ENCODE peak calls at places on chromosomes 6 and 20, in ten cellular contexts. Y is A549, A is astrocyte, W is brain microvascular endothelial cell, H is left lung, M is heart left ventricle, Z is sigmoid colon, R is IMR-90, J is fibroblast of the aortic adventitia, E is tibial nerve. F is an unnamed sample.

GRCh38 chr20:35303735-35304431 is 11.7 kb upstream of the FAM83C start:
- DNase-seq in Y (peak), A (peak), W (peak), H (no peak), M (peak), Z (peak), R (peak), J (peak), E (peak), F (no peak)

GRCh38 chr6:26501482-26501986 is 1.4 kb downstream of the BTN1A1 start:
- DNase-seq in Y (no peak), A (peak), W (no peak), H (peak), M (peak), Z (peak), R (peak), J (peak), E (no peak), F (no peak)

GRCh38 chr20:16392346-16392745 is 180.9 kb downstream of the KIF16B start:
- DNase-seq in Y (no peak), A (no peak), W (no peak), H (no peak), M (no peak), Z (no peak), R (no peak), J (no peak), E (no peak), F (no peak)

GRCh38 chr6:73942581-73942980 is 246.6 kb downstream of the CD109 start:
- DNase-seq in Y (no peak), A (peak), W (peak), H (no peak), M (no peak), Z (no peak), R (peak), J (peak), E (no peak), F (no peak)

GRCh38 chr6:22737331-22737730 is 168.0 kb downstream of the HDGFL1 start:
- DNase-seq in Y (no peak), A (peak), W (peak), H (no peak), M (peak), Z (peak), R (peak), J (peak), E (no peak), F (peak)

GRCh38 chr6:158468666-158469065 is 91.2 kb upstream of the TMEM181 start:
- DNase-seq in Y (no peak), A (no peak), W (no peak), H (no peak), M (no peak), Z (no peak), R (no peak), J (no peak), E (no peak), F (no peak)

GRCh38 chr6:89834884-89835792 is 5.5 kb downstream of the CASP8AP2 start:
- DNase-seq in Y (no peak), A (peak), W (no peak), H (no peak), M (no peak), Z (no peak), R (peak), J (no peak), E (no peak), F (no peak)

GRCh38 chr20:14716251-14716650 is 378.8 kb upstream of the FLRT3 start:
- DNase-seq in Y (no peak), A (no peak), W (no peak), H (no peak), M (no peak), Z (no peak), R (no peak), J (no peak), E (no peak), F (no peak)

GRCh38 chr20:24684421-24684871 is 215.0 kb downstream of the SYNDIG1 start:
- DNase-seq in Y (no peak), A (no peak), W (no peak), H (no peak), M (no peak), Z (peak), R (no peak), J (no peak), E (no peak), F (no peak)

GRCh38 chr6:21586760-21587181 is 6.8 kb upstream of the SOX4 start:
- DNase-seq in Y (no peak), A (no peak), W (no peak), H (no peak), M (no peak), Z (no peak), R (no peak), J (no peak), E (peak), F (no peak)

GRCh38 chr20:59777814-59778575 is 155.4 kb downstream of the SYCP2 start:
- DNase-seq in Y (no peak), A (no peak), W (no peak), H (no peak), M (no peak), Z (peak), R (no peak), J (no peak), E (no peak), F (no peak)

GRCh38 chr6:42396720-42397119 is 55.0 kb downstream of the TRERF1 start:
- DNase-seq in Y (no peak), A (no peak), W (no peak), H (no peak), M (no peak), Z (no peak), R (no peak), J (no peak), E (no peak), F (no peak)

GRCh38 chr20:18639501-18639979 is 51.7 kb downstream of the DTD1 start:
- DNase-seq in Y (no peak), A (no peak), W (no peak), H (no peak), M (no peak), Z (peak), R (no peak), J (no peak), E (no peak), F (no peak)

GRCh38 chr6:139603554-139603953 is 229.1 kb upstream of the CITED2 start:
- DNase-seq in Y (no peak), A (no peak), W (no peak), H (no peak), M (no peak), Z (no peak), R (peak), J (no peak), E (no peak), F (no peak)

GRCh38 chr6:148888853-148889252 is 142.0 kb downstream of the UST start:
- DNase-seq in Y (no peak), A (peak), W (no peak), H (no peak), M (no peak), Z (no peak), R (peak), J (peak), E (no peak), F (peak)

GRCh38 chr6:6696867-6697531 is 108.5 kb downstream of the LY86 start:
- DNase-seq in Y (peak), A (peak), W (peak), H (peak), M (peak), Z (no peak), R (peak), J (peak), E (no peak), F (no peak)

GRCh38 chr20:7113577-7114466 is 346.3 kb downstream of the BMP2 start:
- DNase-seq in Y (peak), A (peak), W (peak), H (no peak), M (peak), Z (no peak), R (peak), J (peak), E (no peak), F (no peak)

GRCh38 chr20:58883243-58883691 is 30.8 kb downstream of the GNAS start:
- DNase-seq in Y (no peak), A (peak), W (no peak), H (no peak), M (no peak), Z (no peak), R (no peak), J (no peak), E (no peak), F (no peak)

GRCh38 chr20:4521170-4521968 is 200.3 kb upstream of the PRND start:
- DNase-seq in Y (no peak), A (no peak), W (no peak), H (no peak), M (no peak), Z (no peak), R (no peak), J (no peak), E (no peak), F (no peak)

GRCh38 chr6:150327117-150327774 is 41.6 kb upstream of the IYD start:
- DNase-seq in Y (no peak), A (no peak), W (no peak), H (no peak), M (peak), Z (no peak), R (no peak), J (no peak), E (no peak), F (no peak)

GRCh38 chr20:23649830-23650417 is 12.2 kb upstream of the CST3 start:
- DNase-seq in Y (no peak), A (no peak), W (no peak), H (no peak), M (no peak), Z (no peak), R (no peak), J (no peak), E (no peak), F (no peak)

GRCh38 chr6:6916598-6916997 is 191.2 kb upstream of the RREB1 start:
- DNase-seq in Y (no peak), A (no peak), W (no peak), H (no peak), M (no peak), Z (no peak), R (no peak), J (no peak), E (no peak), F (no peak)

GRCh38 chr6:66992660-66993059 is 1285.6 kb upstream of the EYS start:
- DNase-seq in Y (no peak), A (no peak), W (no peak), H (no peak), M (no peak), Z (no peak), R (no peak), J (no peak), E (no peak), F (no peak)

GRCh38 chr6:66995669-66996068 is 1288.6 kb upstream of the EYS start:
- DNase-seq in Y (no peak), A (no peak), W (no peak), H (no peak), M (no peak), Z (no peak), R (no peak), J (no peak), E (no peak), F (no peak)

DNA sequence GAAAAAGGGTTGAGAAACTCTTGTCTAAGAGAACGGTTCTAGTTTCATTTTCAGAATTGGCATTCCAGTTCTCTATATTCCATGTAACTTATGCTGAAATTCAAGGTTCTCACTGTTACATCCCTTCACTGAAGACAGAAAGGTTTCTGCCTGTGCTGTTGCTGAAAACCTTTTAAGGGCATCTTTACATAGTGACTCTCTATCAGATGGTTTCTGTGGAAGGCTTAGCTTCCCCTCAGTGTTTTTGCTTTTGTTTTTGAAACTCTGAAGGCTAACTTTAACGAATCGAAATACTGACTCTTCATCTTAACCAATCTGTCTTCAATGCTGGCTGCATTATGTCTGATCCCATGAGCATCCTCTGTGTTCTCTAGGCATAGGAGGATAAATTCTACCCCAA is 1286.2 kb upstream of the EYS start:
- DNase-seq in Y (no peak), A (no peak), W (no peak), H (no peak), M (no peak), Z (no peak), R (no peak), J (no peak), E (no peak), F (no peak)
- H3K4me3 ChIP-seq in Y (no peak), A (no peak), W (no peak), H (no peak), M (no peak), Z (no peak), R (no peak), J (no peak), E (no peak), F (no peak)

GRCh38 chr6:121236984-121237383 is 97.3 kb downstream of the TBC1D32 start:
- DNase-seq in Y (no peak), A (no peak), W (no peak), H (no peak), M (no peak), Z (no peak), R (no peak), J (peak), E (no peak), F (no peak)
- TF ChIP-seq CTCF in Y (no peak), A (no peak), W (no peak), H (no peak), M (no peak), Z (no peak), R (no peak), J (peak), E (no peak), F (no peak)

DNA sequence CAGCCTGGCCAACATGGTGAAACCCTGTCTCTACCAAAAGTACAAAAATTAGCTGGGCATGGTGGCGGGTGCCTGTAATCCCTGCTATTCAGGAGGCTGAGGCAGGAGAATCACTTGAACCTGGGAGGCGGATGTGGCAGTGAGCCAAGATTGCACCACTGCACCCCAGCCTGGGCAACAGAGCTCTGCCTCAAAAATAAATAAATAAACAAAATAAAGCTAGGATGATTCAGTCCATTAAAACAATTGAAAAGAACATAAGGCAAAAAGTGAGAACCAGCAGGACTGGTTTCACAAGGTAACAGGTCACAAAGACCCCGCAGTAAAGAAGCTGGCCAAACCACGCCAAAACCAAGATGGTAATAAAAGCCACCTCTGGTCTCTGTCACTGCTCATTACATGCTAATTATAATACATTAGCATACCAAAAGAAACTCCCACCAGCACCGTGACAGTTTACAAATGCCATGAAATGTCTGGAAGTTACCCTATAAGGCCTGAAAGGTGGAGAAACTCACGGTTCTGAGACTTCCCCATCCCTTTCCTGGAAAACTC is 10.4 kb downstream of the LAMA4 start:
- DNase-seq in Y (no peak), A (no peak), W (no peak), H (no peak), M (no peak), Z (no peak), R (no peak), J (no peak), E (no peak), F (no peak)
- H3K4me3 ChIP-seq in Y (no peak), A (no peak), W (no peak), H (no peak), M (no peak), Z (peak), R (no peak), J (peak), E (no peak), F (no peak)

DNA sequence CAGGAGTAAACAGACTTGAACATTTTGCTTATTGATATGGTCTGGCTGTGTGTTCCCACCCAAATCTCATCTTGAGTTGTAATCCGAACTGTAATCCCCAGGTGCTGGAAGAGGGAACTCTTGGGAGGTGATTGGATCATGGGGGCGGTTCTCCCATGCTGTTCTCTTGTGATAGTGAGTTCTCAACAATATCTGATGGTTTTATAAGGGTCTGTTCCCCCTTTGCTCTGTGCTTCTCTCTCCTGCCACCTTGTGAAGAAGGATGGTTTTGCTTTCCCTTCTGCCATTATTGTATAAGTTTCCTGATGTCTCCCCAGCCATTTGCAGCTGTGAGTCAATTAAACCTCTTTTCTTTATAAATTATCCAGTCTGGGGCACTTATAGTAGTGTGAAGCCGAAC is 40.0 kb downstream of the MYLIP start:
- DNase-seq in Y (no peak), A (no peak), W (peak), H (no peak), M (no peak), Z (no peak), R (peak), J (peak), E (no peak), F (no peak)
- TF ChIP-seq CTCF in Y (peak), A (peak), W (peak), H (peak), M (peak), Z (peak), R (peak), J (peak), E (peak), F (peak)

GRCh38 chr6:99550046-99550445 is 18.4 kb downstream of the CCNC start:
- DNase-seq in Y (no peak), A (no peak), W (no peak), H (no peak), M (no peak), Z (no peak), R (no peak), J (no peak), E (no peak), F (no peak)

GRCh38 chr6:99543968-99544367 is 24.5 kb downstream of the CCNC start:
- DNase-seq in Y (no peak), A (no peak), W (no peak), H (no peak), M (no peak), Z (no peak), R (no peak), J (no peak), E (no peak), F (no peak)

GRCh38 chr6:99545442-99545841 is 23.0 kb downstream of the CCNC start:
- DNase-seq in Y (no peak), A (no peak), W (no peak), H (no peak), M (no peak), Z (no peak), R (no peak), J (no peak), E (no peak), F (no peak)

GRCh38 chr6:99547526-99547925 is 20.9 kb downstream of the CCNC start:
- DNase-seq in Y (no peak), A (no peak), W (no peak), H (no peak), M (no peak), Z (no peak), R (no peak), J (no peak), E (no peak), F (no peak)

GRCh38 chr6:99548706-99549105 is 19.8 kb downstream of the CCNC start:
- DNase-seq in Y (no peak), A (no peak), W (no peak), H (no peak), M (no peak), Z (no peak), R (no peak), J (no peak), E (no peak), F (no peak)
- H3K4me3 ChIP-seq in Y (no peak), A (no peak), W (no peak), H (no peak), M (no peak), Z (no peak), R (no peak), J (no peak), E (no peak), F (no peak)

DNA sequence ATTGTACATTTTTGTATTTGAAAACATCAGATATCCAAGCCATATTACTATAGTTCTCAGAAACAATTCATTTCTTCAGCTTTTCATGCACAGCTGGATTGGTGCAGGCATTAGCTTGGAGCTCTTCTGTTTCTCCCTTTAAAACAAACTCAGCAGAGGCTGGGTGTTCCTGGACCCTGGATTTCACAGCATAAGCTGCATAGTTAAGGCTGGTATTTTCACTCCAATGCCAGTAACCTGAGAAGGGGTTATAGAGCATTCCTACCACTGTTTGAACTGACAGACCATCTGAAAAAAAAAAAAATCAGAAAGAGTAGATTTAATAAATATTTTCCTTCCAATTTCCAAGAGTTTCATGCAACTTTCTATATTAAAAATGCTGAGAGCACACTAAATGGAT is 20.1 kb upstream of the FAXC start:
- DNase-seq in Y (no peak), A (no peak), W (no peak), H (no peak), M (no peak), Z (no peak), R (no peak), J (no peak), E (no peak), F (no peak)
- TF ChIP-seq CTCF in Y (no peak), A (no peak), W (no peak), H (no peak), M (no peak), Z (no peak), R (no peak), J (no peak), E (no peak), F (no peak)

GRCh38 chr6:137579612-137580011 is 85.4 kb upstream of the OLIG3 start:
- DNase-seq in Y (no peak), A (no peak), W (no peak), H (no peak), M (no peak), Z (no peak), R (no peak), J (no peak), E (no peak), F (no peak)

GRCh38 chr6:137581019-137581707 is 87.0 kb upstream of the OLIG3 start:
- DNase-seq in Y (no peak), A (no peak), W (no peak), H (no peak), M (no peak), Z (no peak), R (no peak), J (no peak), E (no peak), F (no peak)
- H3K4me3 ChIP-seq in Y (no peak), A (no peak), W (no peak), H (no peak), M (no peak), Z (no peak), R (no peak), J (no peak), E (no peak), F (no peak)

DNA sequence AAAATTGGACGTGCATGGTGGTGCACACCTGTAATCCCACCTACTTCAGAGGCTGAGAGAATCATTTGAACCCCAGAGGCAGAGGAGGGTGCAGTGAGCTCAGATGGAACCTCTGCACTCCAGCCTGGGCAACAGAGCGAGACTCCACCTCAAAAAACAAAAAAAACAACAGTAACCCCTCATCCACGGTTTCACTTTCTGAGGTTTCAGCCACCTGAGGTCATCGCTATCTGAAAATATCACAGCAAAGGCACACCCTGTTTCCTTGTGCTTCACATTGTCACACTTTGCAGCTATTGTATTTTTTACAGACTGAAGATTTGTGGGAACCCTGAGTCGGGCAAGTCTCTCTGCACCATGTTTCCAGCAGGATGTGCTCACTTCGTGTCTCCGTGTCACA is 54.1 kb upstream of the FOXQ1 start:
- DNase-seq in Y (no peak), A (no peak), W (no peak), H (no peak), M (no peak), Z (no peak), R (no peak), J (no peak), E (no peak), F (no peak)
- TF ChIP-seq CTCF in Y (no peak), A (no peak), W (no peak), H (no peak), M (no peak), Z (no peak), R (no peak), J (no peak), E (no peak), F (no peak)

GRCh38 chr20:31341470-31341869 is 26.9 kb upstream of the DEFB118 start:
- DNase-seq in Y (no peak), A (no peak), W (no peak), H (no peak), M (no peak), Z (no peak), R (no peak), J (no peak), E (no peak), F (no peak)
- H3K4me3 ChIP-seq in Y (no peak), A (no peak), W (no peak), H (no peak), M (no peak), Z (no peak), R (no peak), J (no peak), E (no peak), F (no peak)

F was measured in AG04449.